ENCODE peak calls at places on chromosomes 13 and 19, in seven cellular contexts. Z, U, C, E, D, R and A are unnamed samples.

GRCh38 chr19:4414800-4415251 is 12.4 kb downstream of the CHAF1A start:
- DNase-seq in Z (peak; percentile 65), U (no peak), C (peak; percentile 47), E (no peak), D (no peak), R (no peak), A (no peak)

GRCh38 chr13:112105884-112106283 is 38.9 kb downstream of the SOX1 start:
- DNase-seq in Z (no peak), U (no peak), C (no peak), E (no peak), D (no peak), R (no peak), A (peak; percentile 44)

GRCh38 chr19:38617764-38618589 is at the start of gene MAP4K1:
- DNase-seq in Z (no peak), U (peak; percentile 96), C (no peak), E (peak; percentile 32), D (peak; percentile 86), R (no peak), A (no peak)

GRCh38 chr19:50670102-50670380 is 20.8 kb downstream of the C19orf81 start:
- DNase-seq in Z (no peak), U (no peak), C (no peak), E (no peak), D (no peak), R (no peak), A (no peak)

GRCh38 chr19:53877361-53877766 is 4.6 kb upstream of the PRKCG start:
- DNase-seq in Z (peak; percentile 31), U (no peak), C (peak; percentile 33), E (no peak), D (no peak), R (no peak), A (no peak)

GRCh38 chr19:38862321-38863059 is 12.7 kb upstream of the HNRNPL start:
- DNase-seq in Z (peak; percentile 48), U (no peak), C (peak; percentile 41), E (no peak), D (no peak), R (no peak), A (no peak)

GRCh38 chr13:113116871-113117271 is 5.7 kb upstream of the F10 start:
- DNase-seq in Z (no peak), U (no peak), C (no peak), E (no peak), D (peak; percentile 35), R (no peak), A (no peak)

GRCh38 chr19:58380736-58381459 is at the start of gene ZNF837:
- DNase-seq in Z (peak; percentile 100), U (peak; percentile 100), C (peak; percentile 100), E (peak; percentile 100), D (peak; percentile 99), R (peak; percentile 100), A (peak; percentile 94)

GRCh38 chr19:43354305-43354627 is 780 bp downstream of the CD177 start:
- DNase-seq in Z (no peak), U (no peak), C (no peak), E (peak; percentile 30), D (no peak), R (no peak), A (peak; percentile 66)

DNA sequence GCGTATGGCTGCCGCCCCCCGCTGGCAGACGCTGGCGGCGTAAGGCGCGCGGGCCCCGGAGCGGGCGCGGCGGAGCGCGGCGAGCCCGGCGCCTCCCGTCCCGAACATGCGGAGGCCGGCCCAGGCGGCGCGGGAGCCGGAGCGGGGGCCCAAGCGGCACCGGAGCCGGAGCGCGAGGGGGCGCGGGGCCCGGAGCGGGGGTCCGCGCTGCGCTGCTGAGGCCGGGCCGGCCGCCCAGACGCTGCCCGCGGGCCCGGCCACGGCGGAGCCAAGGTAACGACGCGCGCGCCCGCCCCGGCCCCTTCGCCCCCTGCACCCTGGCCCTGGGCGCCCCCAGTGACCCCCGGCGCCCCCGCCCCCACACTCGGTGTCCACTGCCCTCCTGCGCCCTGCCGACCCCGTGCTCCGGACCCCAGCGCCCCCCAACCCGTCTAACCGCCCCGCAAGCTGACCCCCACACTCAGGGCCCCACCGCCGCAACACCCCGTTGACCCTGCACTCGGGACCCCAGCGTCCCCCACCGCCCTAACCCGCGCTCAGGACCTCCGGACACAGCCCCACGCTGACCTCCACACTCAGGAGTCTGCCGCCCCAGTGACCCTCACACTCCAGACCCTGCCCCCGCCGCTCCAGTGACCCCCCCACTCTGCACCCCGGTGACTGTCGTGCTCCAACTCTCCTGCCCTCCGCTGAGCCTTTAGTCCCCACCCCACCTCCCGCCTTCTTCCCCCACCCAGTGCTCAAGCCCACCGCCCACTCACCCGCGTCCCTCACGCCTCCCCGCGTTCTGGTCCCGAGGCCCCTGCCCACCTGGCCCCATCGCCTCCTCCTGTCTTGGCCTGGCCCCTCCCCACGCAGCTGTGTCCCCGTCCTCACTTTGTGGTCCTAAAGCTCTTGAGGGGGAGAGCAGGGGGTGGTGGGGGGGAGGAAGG is at the start of gene CSNK1G2:
- DNase-seq in Z (no peak), U (no peak), C (no peak), E (peak; percentile 39), D (peak; percentile 91), R (no peak), A (no peak)
- TF ChIP-seq CTCF in Z (no peak), U (peak; percentile 27), C (no peak), E (no peak), D (no peak), R (peak; percentile 8), A (no peak)

GRCh38 chr19:44846455-44847143 is 502 bp downstream of the NECTIN2 start:
- DNase-seq in Z (peak; percentile 33), U (no peak), C (peak; percentile 35), E (peak; percentile 78), D (peak; percentile 80), R (no peak), A (peak; percentile 49)

GRCh38 chr19:44845286-44845611 is 848 bp upstream of the NECTIN2 start:
- DNase-seq in Z (no peak), U (no peak), C (no peak), E (peak; percentile 59), D (peak; percentile 83), R (no peak), A (no peak)

GRCh38 chr19:44847144-44848035 is 1.3 kb downstream of the NECTIN2 start:
- DNase-seq in Z (peak; percentile 80), U (no peak), C (peak; percentile 50), E (peak; percentile 83), D (peak; percentile 93), R (no peak), A (peak; percentile 56)

GRCh38 chr19:44848036-44848804 is 2.1 kb downstream of the NECTIN2 start:
- DNase-seq in Z (peak; percentile 64), U (no peak), C (peak; percentile 63), E (no peak), D (no peak), R (no peak), A (peak; percentile 29)

GRCh38 chr19:44845612-44846454 is at the start of gene NECTIN2:
- DNase-seq in Z (peak; percentile 99), U (peak; percentile 96), C (peak; percentile 99), E (peak; percentile 100), D (peak; percentile 100), R (peak; percentile 88), A (peak; percentile 100)
- TF ChIP-seq CTCF in Z (peak; percentile 72), U (peak; percentile 59), C (peak; percentile 81), E (no peak), D (peak; percentile 60), R (peak; percentile 72), A (peak; percentile 41)

DNA sequence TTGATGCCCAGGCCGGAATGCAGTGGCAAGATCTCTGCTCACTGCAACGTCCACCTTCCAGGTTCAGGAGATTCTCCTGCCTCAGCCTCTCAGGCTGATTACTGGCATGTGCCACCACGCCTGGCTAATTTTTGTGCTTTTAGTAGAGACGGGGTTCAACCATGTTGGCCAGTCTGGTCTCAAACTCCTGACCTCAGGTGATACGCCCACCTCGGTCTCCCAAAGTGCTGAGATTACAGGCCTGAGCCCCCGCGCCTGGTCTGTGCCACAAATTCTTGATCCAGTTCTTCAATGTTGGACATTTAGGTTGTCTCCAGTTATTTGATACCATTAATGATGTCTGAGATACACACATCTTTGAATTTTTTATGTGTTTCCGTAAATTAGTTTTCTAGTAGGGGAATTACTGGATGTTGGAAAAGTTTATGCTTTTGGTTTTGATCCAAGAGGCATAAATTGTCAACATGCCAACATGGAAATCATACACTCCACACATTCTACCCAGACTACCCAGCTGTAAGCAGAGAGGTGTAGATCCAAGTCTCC is 525 bp upstream of the COG3 start:
- DNase-seq in Z (no peak), U (no peak), C (no peak), E (no peak), D (no peak), R (no peak), A (no peak)
- TF ChIP-seq CTCF in Z (peak; percentile 33), U (peak; percentile 31), C (peak; percentile 53), E (no peak), D (peak; percentile 26), R (no peak), A (peak; percentile 29)

GRCh38 chr19:8451377-8451776 is 6.6 kb downstream of the HNRNPM start:
- DNase-seq in Z (no peak), U (no peak), C (no peak), E (no peak), D (no peak), R (no peak), A (no peak)

GRCh38 chr19:8451885-8452284 is 7.1 kb downstream of the HNRNPM start:
- DNase-seq in Z (peak; percentile 79), U (no peak), C (peak; percentile 30), E (no peak), D (no peak), R (no peak), A (no peak)

GRCh38 chr19:8452446-8453123 is 7.8 kb downstream of the HNRNPM start:
- DNase-seq in Z (no peak), U (no peak), C (no peak), E (no peak), D (no peak), R (no peak), A (no peak)

GRCh38 chr19:8446055-8446709 is 1.4 kb downstream of the HNRNPM start:
- DNase-seq in Z (peak; percentile 35), U (no peak), C (no peak), E (no peak), D (no peak), R (no peak), A (no peak)

DNA sequence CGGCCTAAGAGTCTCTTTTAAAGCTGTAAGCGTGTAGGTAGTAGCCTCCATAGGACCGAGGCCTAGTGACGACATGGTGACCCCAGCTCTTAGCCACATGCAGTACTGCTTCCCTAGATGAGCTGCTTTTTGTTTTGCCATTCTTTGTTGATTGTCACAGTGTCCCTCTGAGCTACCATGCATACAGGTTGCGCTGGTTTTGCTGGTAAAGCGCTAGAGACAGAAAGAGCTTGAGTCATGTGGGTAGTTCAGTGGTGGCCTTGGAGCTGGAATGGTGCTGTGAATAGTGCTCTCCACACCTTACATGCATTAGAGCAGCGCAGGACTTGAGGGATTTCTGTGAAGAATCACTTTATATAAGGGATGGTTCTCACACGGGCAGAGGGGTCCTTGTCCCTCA is 5.1 kb downstream of the HNRNPM start:
- DNase-seq in Z (no peak), U (peak; percentile 33), C (no peak), E (no peak), D (no peak), R (no peak), A (no peak)
- TF ChIP-seq CTCF in Z (no peak), U (no peak), C (no peak), E (no peak), D (no peak), R (no peak), A (no peak)

GRCh38 chr13:98039964-98040363 is 86.5 kb downstream of the IPO5 start:
- DNase-seq in Z (no peak), U (no peak), C (no peak), E (no peak), D (no peak), R (no peak), A (no peak)
- TF ChIP-seq CTCF in Z (no peak), U (no peak), C (no peak), E (no peak), D (no peak), R (no peak), A (no peak)

GRCh38 chr13:31913459-31913858 is 118.1 kb upstream of the FRY start:
- DNase-seq in Z (peak; percentile 57), U (no peak), C (no peak), E (peak; percentile 36), D (no peak), R (no peak), A (no peak)
- TF ChIP-seq CTCF in Z (peak; percentile 15), U (no peak), C (no peak), E (no peak), D (no peak), R (no peak), A (no peak)